ENCODE peak calls at places on chromosomes 5 and 9, in six cellular contexts. O is tibial artery, C is stomach, L is A549, N is right cardiac atrium, V is H9. J is an unnamed sample.

GRCh38 chr9:33415152-33416038 is 13.0 kb upstream of the AQP7 start:
- DNase-seq in C (peak; percentile 93), V (peak; percentile 88), O (peak; percentile 68), N (peak; percentile 93), L (peak; percentile 98), J (peak; percentile 94)

GRCh38 chr5:9924614-9925013 is 294.5 kb upstream of the TAS2R1 start:
- DNase-seq in O (no peak), L (peak; percentile 73), C (no peak), V (no peak), N (no peak), J (no peak)

GRCh38 chr5:152560508-152561137 is 155.5 kb upstream of the NMUR2 start:
- DNase-seq in V (peak; percentile 79), N (peak; percentile 81), O (peak; percentile 31), C (peak; percentile 70), L (peak; percentile 59), J (peak; percentile 16)

GRCh38 chr9:38125889-38126288 is 56.9 kb upstream of the SHB start:
- DNase-seq in V (no peak), N (no peak), O (no peak), L (no peak), C (no peak), J (peak; percentile 58)

GRCh38 chr5:57466544-57466943 is 16.1 kb downstream of the ACTBL2 start:
- DNase-seq in O (no peak), N (no peak), V (no peak), C (no peak), L (no peak), J (no peak)

GRCh38 chr5:1819458-1819857 is 18.3 kb downstream of the NDUFS6 start:
- DNase-seq in N (no peak), C (no peak), O (no peak), L (no peak), V (no peak), J (no peak)

GRCh38 chr5:89034588-89034987 is 151.6 kb upstream of the MEF2C start:
- DNase-seq in N (no peak), V (no peak), L (no peak), C (no peak), O (no peak), J (no peak)

GRCh38 chr5:69331528-69332445 is 814 bp downstream of the CCDC125 start:
- DNase-seq in V (no peak), O (no peak), N (no peak), C (peak; percentile 54), L (no peak), J (peak; percentile 88)

GRCh38 chr5:166356096-166356495 is 1935.3 kb upstream of the WWC1 start:
- DNase-seq in C (no peak), N (no peak), L (no peak), O (no peak), V (no peak), J (no peak)

GRCh38 chr5:148739023-148739422 is 84.7 kb upstream of the HTR4 start:
- DNase-seq in L (no peak), V (no peak), N (no peak), C (no peak), O (no peak), J (no peak)

GRCh38 chr9:38651400-38652042 is 31.1 kb upstream of the ANKRD18A start:
- DNase-seq in O (no peak), V (no peak), C (no peak), N (no peak), L (no peak), J (peak; percentile 6)

GRCh38 chr5:32387176-32387575 is 57.4 kb downstream of the ZFR start:
- DNase-seq in N (no peak), V (no peak), C (no peak), L (no peak), O (no peak), J (no peak)
- H3K4me1 ChIP-seq in N (no peaks in the 10 kb centered on the region), V (no peaks in the 10 kb centered on the region), C (peaks cover under 1% of the 10 kb centered on the region), L (peaks cover 33% of the 10 kb centered on the region), O (no peaks in the 10 kb centered on the region), J (no peaks in the 10 kb centered on the region)

GRCh38 chr5:139645495-139645871 is 2.7 kb upstream of the CXXC5 start:
- DNase-seq in V (no peak), N (no peak), C (no peak), O (no peak), L (no peak), J (no peak)
- H3K4me1 ChIP-seq in V (peaks cover 15% of the 10 kb centered on the region), N (no peaks in the 10 kb centered on the region), C (peaks cover 58% of the 10 kb centered on the region), O (no peaks in the 10 kb centered on the region), L (peaks cover 62% of the 10 kb centered on the region), J (peaks cover 4% of the 10 kb centered on the region)

DNA sequence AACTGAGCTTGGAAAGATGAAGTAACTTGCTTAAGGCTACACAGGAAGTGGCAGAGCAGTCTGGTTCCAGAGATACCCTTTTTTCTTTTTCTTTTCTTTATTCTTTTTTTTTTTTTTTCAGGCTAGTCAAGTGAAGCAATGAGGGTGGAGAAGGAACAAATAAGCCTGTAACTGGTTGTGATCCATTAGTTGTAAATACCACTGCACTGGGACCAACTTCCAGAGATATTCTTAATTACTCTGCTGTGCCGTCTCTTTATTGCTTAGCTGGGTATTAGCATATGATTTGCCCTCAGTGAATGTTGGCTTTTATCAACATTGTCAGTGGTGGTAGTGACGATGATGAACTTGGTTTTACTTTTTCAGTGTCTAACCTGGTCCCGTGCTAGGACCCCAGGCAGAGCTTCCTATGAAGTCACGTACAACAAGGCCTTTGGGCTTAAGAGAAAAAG is 26.7 kb downstream of the LNPEP start:
- DNase-seq in L (no peak), C (no peak), O (no peak), N (no peak), V (no peak), J (peak; percentile 12)
- H3K4me1 ChIP-seq in L (peaks cover 1% of the 10 kb centered on the region), C (peaks cover 11% of the 10 kb centered on the region), O (no peaks in the 10 kb centered on the region), N (peaks cover 4% of the 10 kb centered on the region), V (no peaks in the 10 kb centered on the region), J (peaks cover 14% of the 10 kb centered on the region)

DNA sequence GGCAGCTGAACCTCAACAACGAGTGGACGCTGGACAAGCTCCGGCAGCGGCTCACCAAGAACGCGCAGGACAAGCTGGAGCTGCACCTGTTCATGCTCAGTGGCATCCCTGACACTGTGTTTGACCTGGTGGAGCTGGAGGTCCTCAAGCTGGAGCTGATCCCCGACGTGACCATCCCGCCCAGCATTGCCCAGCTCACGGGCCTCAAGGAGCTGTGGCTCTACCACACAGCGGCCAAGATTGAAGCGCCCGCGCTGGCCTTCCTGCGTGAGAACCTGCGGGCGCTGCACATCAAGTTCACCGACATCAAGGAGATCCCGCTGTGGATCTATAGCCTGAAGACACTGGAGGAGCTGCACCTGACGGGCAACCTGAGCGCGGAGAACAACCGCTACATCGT is 12.4 kb upstream of the PHYHD1 start:
- DNase-seq in O (no peak), V (no peak), L (no peak), N (no peak), C (no peak), J (no peak)
- H3K4me1 ChIP-seq in O (no peaks in the 10 kb centered on the region), V (peaks cover 5% of the 10 kb centered on the region), L (peaks cover 47% of the 10 kb centered on the region), N (peaks cover 29% of the 10 kb centered on the region), C (peaks cover 36% of the 10 kb centered on the region), J (peaks cover 16% of the 10 kb centered on the region)